ENCODE peak calls at places on chromosome 15, in five cellular contexts. One of them, this sample, is unnamed.

GRCh38 chr15:74243431-74243830 is 7.3 kb downstream of the CCDC33 start:
- DNase-seq in HepG2: no peak
- DNase-seq in A549: no peak
- DNase-seq in H1: no peak
- DNase-seq in K562: no peak
- DNase-seq in this sample: no peak

GRCh38 chr15:95799286-95800187 is 531.0 kb upstream of the NR2F2 start:
- DNase-seq in HepG2: peak
- DNase-seq in A549: peak
- DNase-seq in H1: no peak
- DNase-seq in K562: no peak
- DNase-seq in this sample: no peak

GRCh38 chr15:62886431-62887071 is 156.0 kb upstream of the TPM1 start:
- DNase-seq in HepG2: peak
- DNase-seq in A549: peak
- DNase-seq in H1: peak
- DNase-seq in K562: no peak
- DNase-seq in this sample: no peak

GRCh38 chr15:73787621-73788020 is 34.5 kb upstream of the INSYN1 start:
- DNase-seq in HepG2: no peak
- DNase-seq in A549: no peak
- DNase-seq in H1: no peak
- DNase-seq in K562: no peak
- DNase-seq in this sample: no peak

GRCh38 chr15:38069001-38069400 is 134.6 kb downstream of the TMCO5A start:
- DNase-seq in HepG2: no peak
- DNase-seq in A549: peak
- DNase-seq in H1: no peak
- DNase-seq in K562: no peak
- DNase-seq in this sample: peak

GRCh38 chr15:70853270-70853854 is 595 bp downstream of the LARP6 start:
- DNase-seq in HepG2: no peak
- DNase-seq in A549: no peak
- DNase-seq in H1: peak
- DNase-seq in K562: no peak
- DNase-seq in this sample: no peak

GRCh38 chr15:62472616-62473299 is 307.7 kb upstream of the C2CD4B start:
- DNase-seq in HepG2: peak
- DNase-seq in A549: no peak
- DNase-seq in H1: no peak
- DNase-seq in K562: no peak
- DNase-seq in this sample: no peak

GRCh38 chr15:91924842-91925495 is 71.5 kb downstream of the SLCO3A1 start:
- DNase-seq in HepG2: no peak
- DNase-seq in A549: no peak
- DNase-seq in H1: no peak
- DNase-seq in K562: no peak
- DNase-seq in this sample: no peak

GRCh38 chr15:100958326-100959065 is 39.3 kb downstream of the LRRK1 start:
- DNase-seq in HepG2: no peak
- DNase-seq in A549: peak
- DNase-seq in H1: no peak
- DNase-seq in K562: no peak
- DNase-seq in this sample: no peak

GRCh38 chr15:38370079-38370478 is 83.8 kb upstream of the FAM98B start:
- DNase-seq in HepG2: no peak
- DNase-seq in A549: no peak
- DNase-seq in H1: no peak
- DNase-seq in K562: no peak
- DNase-seq in this sample: no peak

GRCh38 chr15:90598679-90599078 is 69.0 kb downstream of the CRTC3 start:
- DNase-seq in HepG2: no peak
- DNase-seq in A549: no peak
- DNase-seq in H1: no peak
- DNase-seq in K562: no peak
- DNase-seq in this sample: no peak

GRCh38 chr15:34716111-34716510 is 38.7 kb downstream of the GJD2 start:
- DNase-seq in HepG2: no peak
- DNase-seq in A549: no peak
- DNase-seq in H1: no peak
- DNase-seq in K562: no peak
- DNase-seq in this sample: no peak

GRCh38 chr15:47817825-47818681 is 100.7 kb downstream of the SEMA6D start:
- DNase-seq in HepG2: no peak
- DNase-seq in A549: no peak
- DNase-seq in H1: no peak
- DNase-seq in K562: no peak
- DNase-seq in this sample: no peak
- TF ChIP-seq KDM1A in HepG2: no peak
- TF ChIP-seq KDM1A in A549: no peak
- TF ChIP-seq KDM1A in H1: no peak
- TF ChIP-seq KDM1A in K562: no peak
- TF ChIP-seq KDM1A in this sample: no peak

DNA sequence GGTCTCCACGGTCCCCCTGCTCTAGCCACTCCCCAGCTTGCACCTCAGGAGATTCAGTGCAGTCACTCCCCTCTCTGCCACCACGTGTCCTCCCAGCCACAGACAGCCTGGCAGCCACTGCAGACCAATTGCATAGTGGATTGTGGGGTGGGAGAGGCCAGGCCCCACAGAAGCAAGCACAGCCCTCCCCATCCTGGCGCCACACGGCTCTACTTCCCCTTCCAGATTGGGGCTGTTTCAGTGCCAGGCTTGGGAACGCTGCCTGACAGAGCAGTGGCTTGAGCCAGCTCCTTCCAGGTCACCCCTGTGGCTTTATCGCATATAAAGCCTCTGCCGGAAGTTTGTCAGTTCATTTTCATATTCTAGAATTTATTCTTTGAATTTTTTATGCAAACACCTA is 90.7 kb downstream of the TMEM266 start:
- DNase-seq in HepG2: no peak
- DNase-seq in A549: no peak
- DNase-seq in H1: peak
- DNase-seq in K562: no peak
- DNase-seq in this sample: no peak
- TF ChIP-seq KDM1A in HepG2: no peak
- TF ChIP-seq KDM1A in A549: no peak
- TF ChIP-seq KDM1A in H1: no peak
- TF ChIP-seq KDM1A in K562: no peak
- TF ChIP-seq KDM1A in this sample: no peak

DNA sequence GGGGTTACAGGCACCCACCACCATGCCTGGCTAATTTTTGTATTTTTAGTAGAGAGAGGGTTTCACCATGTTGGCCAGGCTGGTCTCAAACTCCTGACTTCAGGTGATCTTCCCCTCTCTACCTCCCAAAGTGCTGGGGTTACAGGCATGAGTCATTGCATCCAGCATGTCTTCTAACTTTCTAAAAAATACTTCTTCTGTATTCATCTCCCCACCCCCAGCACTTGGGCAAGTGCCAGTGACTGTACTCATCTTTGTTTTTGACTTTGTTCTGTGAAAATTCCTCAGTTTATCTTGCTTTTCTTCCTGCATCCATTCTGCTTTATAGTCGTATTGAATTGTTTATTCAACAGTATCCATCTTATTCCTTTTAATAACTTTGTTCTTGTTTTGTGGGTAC is 47.6 kb downstream of the ARIH1 start:
- DNase-seq in HepG2: no peak
- DNase-seq in A549: no peak
- DNase-seq in H1: no peak
- DNase-seq in K562: no peak
- DNase-seq in this sample: no peak
- TF ChIP-seq KDM1A in HepG2: no peak
- TF ChIP-seq KDM1A in A549: no peak
- TF ChIP-seq KDM1A in H1: no peak
- TF ChIP-seq KDM1A in K562: no peak
- TF ChIP-seq KDM1A in this sample: no peak

GRCh38 chr15:49706805-49707204 is 86.0 kb downstream of the DTWD1 start:
- DNase-seq in HepG2: no peak
- DNase-seq in A549: no peak
- DNase-seq in H1: no peak
- DNase-seq in K562: no peak
- DNase-seq in this sample: no peak
- TF ChIP-seq KDM1A in HepG2: no peak
- TF ChIP-seq KDM1A in A549: no peak
- TF ChIP-seq KDM1A in H1: no peak
- TF ChIP-seq KDM1A in K562: no peak
- TF ChIP-seq KDM1A in this sample: no peak

GRCh38 chr15:44261007-44261706 is 27.4 kb upstream of the GOLM2 start:
- DNase-seq in HepG2: peak
- DNase-seq in A549: peak
- DNase-seq in H1: peak
- DNase-seq in K562: no peak
- DNase-seq in this sample: no peak
- TF ChIP-seq KDM1A in HepG2: no peak
- TF ChIP-seq KDM1A in A549: no peak
- TF ChIP-seq KDM1A in H1: no peak
- TF ChIP-seq KDM1A in K562: no peak
- TF ChIP-seq KDM1A in this sample: no peak

GRCh38 chr15:98958076-98958475 is 49.5 kb downstream of the PGPEP1L start:
- DNase-seq in HepG2: no peak
- DNase-seq in A549: no peak
- DNase-seq in H1: no peak
- DNase-seq in K562: no peak
- DNase-seq in this sample: no peak

GRCh38 chr15:98956796-98957553 is 50.6 kb downstream of the PGPEP1L start:
- DNase-seq in HepG2: no peak
- DNase-seq in A549: no peak
- DNase-seq in H1: no peak
- DNase-seq in K562: no peak
- DNase-seq in this sample: no peak

GRCh38 chr15:98958918-98959639 is 48.5 kb downstream of the PGPEP1L start:
- DNase-seq in HepG2: no peak
- DNase-seq in A549: no peak
- DNase-seq in H1: no peak
- DNase-seq in K562: no peak
- DNase-seq in this sample: no peak

GRCh38 chr15:98955980-98956723 is 51.4 kb downstream of the PGPEP1L start:
- DNase-seq in HepG2: no peak
- DNase-seq in A549: no peak
- DNase-seq in H1: no peak
- DNase-seq in K562: no peak
- DNase-seq in this sample: no peak

DNA sequence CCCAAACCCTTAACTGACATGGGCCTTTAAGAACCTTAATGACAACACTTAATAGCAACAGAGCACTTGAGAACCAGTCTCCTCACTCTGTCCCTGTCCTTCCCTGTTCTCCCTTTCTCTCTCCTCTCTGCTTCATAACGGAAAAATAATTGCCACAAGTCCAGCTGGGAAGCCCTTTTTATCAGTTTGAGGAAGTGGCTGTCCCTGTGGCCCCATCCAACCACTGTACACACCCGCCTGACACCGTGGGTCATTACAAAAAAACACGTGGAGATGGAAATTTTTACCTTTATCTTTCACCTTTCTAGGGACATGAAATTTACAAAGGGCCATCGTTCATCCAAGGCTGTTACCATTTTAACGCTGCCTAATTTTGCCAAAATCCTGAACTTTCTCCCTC is 49.9 kb downstream of the PGPEP1L start:
- DNase-seq in HepG2: no peak
- DNase-seq in A549: no peak
- DNase-seq in H1: no peak
- DNase-seq in K562: no peak
- DNase-seq in this sample: no peak
- TF ChIP-seq KDM1A in HepG2: no peak
- TF ChIP-seq KDM1A in A549: no peak
- TF ChIP-seq KDM1A in H1: no peak
- TF ChIP-seq KDM1A in K562: no peak
- TF ChIP-seq KDM1A in this sample: no peak

DNA sequence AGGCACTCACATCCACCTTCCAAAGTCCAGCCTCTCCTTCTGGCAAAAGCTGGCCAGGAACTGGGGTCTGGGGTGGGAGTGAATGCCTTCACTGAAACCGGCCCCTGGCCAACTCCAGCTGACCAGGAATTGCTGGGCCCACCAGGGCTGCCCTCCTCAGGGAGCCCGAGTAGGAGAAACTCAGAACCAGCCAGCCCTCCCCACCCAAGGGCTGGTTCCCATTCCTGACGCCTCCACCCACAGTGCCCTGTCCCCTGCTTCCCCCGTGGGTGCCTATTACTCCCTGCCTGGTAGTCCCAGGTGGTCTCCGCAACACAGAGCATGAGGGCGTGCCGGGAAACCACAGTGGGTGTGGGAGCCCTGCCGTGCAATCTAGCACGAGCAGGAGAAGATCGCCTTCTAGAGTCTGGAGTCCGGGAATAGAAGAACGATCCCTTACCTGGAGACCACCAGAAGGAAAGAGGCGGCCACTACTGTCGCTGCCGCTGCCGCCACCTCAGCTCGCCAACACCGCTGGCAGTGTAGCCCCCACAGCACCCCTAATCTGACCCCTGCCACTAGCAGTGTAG is 178.8 kb downstream of the POTEB3 start:
- DNase-seq in HepG2: no peak
- DNase-seq in A549: peak
- DNase-seq in H1: no peak
- DNase-seq in K562: no peak
- DNase-seq in this sample: no peak
- TF ChIP-seq KDM1A in HepG2: no peak
- TF ChIP-seq KDM1A in A549: no peak
- TF ChIP-seq KDM1A in H1: no peak
- TF ChIP-seq KDM1A in K562: no peak
- TF ChIP-seq KDM1A in this sample: no peak

GRCh38 chr15:99340347-99340746 is 89.1 kb downstream of the LRRC28 start:
- DNase-seq in HepG2: peak
- DNase-seq in A549: no peak
- DNase-seq in H1: no peak
- DNase-seq in K562: no peak
- DNase-seq in this sample: no peak

GRCh38 chr15:99335508-99335907 is 84.2 kb downstream of the LRRC28 start:
- DNase-seq in HepG2: no peak
- DNase-seq in A549: no peak
- DNase-seq in H1: no peak
- DNase-seq in K562: no peak
- DNase-seq in this sample: no peak

GRCh38 chr15:99333413-99333812 is 82.1 kb downstream of the LRRC28 start:
- DNase-seq in HepG2: no peak
- DNase-seq in A549: no peak
- DNase-seq in H1: no peak
- DNase-seq in K562: no peak
- DNase-seq in this sample: no peak

GRCh38 chr15:99333981-99334380 is 82.7 kb downstream of the LRRC28 start:
- DNase-seq in HepG2: no peak
- DNase-seq in A549: no peak
- DNase-seq in H1: no peak
- DNase-seq in K562: no peak
- DNase-seq in this sample: no peak

GRCh38 chr15:99336794-99337193 is 85.5 kb downstream of the LRRC28 start:
- DNase-seq in HepG2: no peak
- DNase-seq in A549: no peak
- DNase-seq in H1: no peak
- DNase-seq in K562: no peak
- DNase-seq in this sample: no peak
- TF ChIP-seq KDM1A in HepG2: no peak
- TF ChIP-seq KDM1A in A549: no peak
- TF ChIP-seq KDM1A in H1: no peak
- TF ChIP-seq KDM1A in K562: no peak
- TF ChIP-seq KDM1A in this sample: no peak

GRCh38 chr15:65690173-65690572 is 68.4 kb downstream of the SLC24A1 start:
- DNase-seq in HepG2: no peak
- DNase-seq in A549: no peak
- DNase-seq in H1: no peak
- DNase-seq in K562: no peak
- DNase-seq in this sample: no peak

GRCh38 chr15:65690778-65691177 is 69.0 kb downstream of the SLC24A1 start:
- DNase-seq in HepG2: no peak
- DNase-seq in A549: no peak
- DNase-seq in H1: no peak
- DNase-seq in K562: no peak
- DNase-seq in this sample: no peak

GRCh38 chr15:65695073-65695472 is 73.3 kb downstream of the SLC24A1 start:
- DNase-seq in HepG2: no peak
- DNase-seq in A549: no peak
- DNase-seq in H1: no peak
- DNase-seq in K562: no peak
- DNase-seq in this sample: no peak
- TF ChIP-seq KDM1A in HepG2: no peak
- TF ChIP-seq KDM1A in A549: no peak
- TF ChIP-seq KDM1A in H1: no peak
- TF ChIP-seq KDM1A in K562: no peak
- TF ChIP-seq KDM1A in this sample: no peak

This sample was measured in GM12878.